ENCODE peak calls at places on chromosomes 12 and 14, in nine cellular contexts. F is IMR-90, O is HepG2, A is GM12878, Q is mesendoderm, C is GM23248, U is fibroblast of lung, K is SK-N-SH, I is neuronal stem cell. D is an unnamed sample.

GRCh38 chr12:55704824-55705780 is 2.6 kb downstream of the ITGA7 start:
- DNase-seq in F (no peak), O (peak), A (no peak), Q (no peak), C (no peak), U (no peak), K (no peak), I (no peak), D (no peak)

GRCh38 chr14:81990312-81990761 is 456.7 kb upstream of the SEL1L start:
- DNase-seq in F (peak), O (peak), A (peak), Q (peak), C (peak), U (peak), K (peak), I (peak), D (peak)

GRCh38 chr12:124940393-124941169 is 26.1 kb upstream of the UBC start:
- DNase-seq in F (peak), O (peak), A (peak), Q (peak), C (peak), U (peak), K (peak), I (peak), D (peak)

GRCh38 chr14:23103581-23103980 is 1.2 kb downstream of the CIROP start:
- DNase-seq in F (no peak), O (no peak), A (no peak), Q (no peak), C (no peak), U (no peak), K (no peak), I (no peak), D (no peak)

GRCh38 chr14:55645845-55646832 is 66.1 kb downstream of the KTN1 start:
- DNase-seq in F (no peak), O (no peak), A (no peak), Q (no peak), C (no peak), U (no peak), K (no peak), I (no peak), D (no peak)

GRCh38 chr12:107283652-107284051 is 190.3 kb upstream of the CRY1 start:
- DNase-seq in F (no peak), O (no peak), A (no peak), Q (no peak), C (no peak), U (no peak), K (no peak), I (no peak), D (no peak)

GRCh38 chr14:53542692-53543091 is 389.6 kb upstream of the DDHD1 start:
- DNase-seq in F (peak), O (peak), A (no peak), Q (no peak), C (no peak), U (peak), K (peak), I (no peak), D (peak)

GRCh38 chr14:101458536-101459391 is 102.5 kb upstream of the DIO3 start:
- DNase-seq in F (no peak), O (no peak), A (no peak), Q (peak), C (no peak), U (no peak), K (peak), I (peak), D (no peak)

GRCh38 chr12:48991247-48992050 is 7.7 kb downstream of the DDN start:
- DNase-seq in F (no peak), O (no peak), A (no peak), Q (no peak), C (no peak), U (no peak), K (no peak), I (no peak), D (no peak)

GRCh38 chr14:95500772-95501401 is 15.6 kb downstream of the SYNE3 start:
- DNase-seq in F (peak), O (no peak), A (no peak), Q (no peak), C (peak), U (peak), K (no peak), I (no peak), D (no peak)

GRCh38 chr12:19186722-19187661 is 57.5 kb downstream of the PLEKHA5 start:
- DNase-seq in F (peak), O (peak), A (no peak), Q (peak), C (peak), U (peak), K (peak), I (peak), D (peak)

GRCh38 chr14:101377069-101377468 is 184.2 kb upstream of the DIO3 start:
- DNase-seq in F (no peak), O (no peak), A (no peak), Q (no peak), C (no peak), U (no peak), K (no peak), I (no peak), D (no peak)

GRCh38 chr12:128951448-128951847 is 98.2 kb downstream of the GLT1D1 start:
- DNase-seq in F (no peak), O (no peak), A (no peak), Q (no peak), C (no peak), U (no peak), K (no peak), I (no peak), D (no peak)

GRCh38 chr14:99080306-99080705 is 191.7 kb downstream of the BCL11B start:
- DNase-seq in F (no peak), O (no peak), A (no peak), Q (no peak), C (no peak), U (no peak), K (no peak), I (no peak), D (no peak)

GRCh38 chr14:64292197-64292596 is 2.0 kb downstream of the ESR2 start:
- DNase-seq in F (no peak), O (no peak), A (no peak), Q (no peak), C (no peak), U (no peak), K (no peak), I (no peak), D (no peak)

GRCh38 chr14:56300495-56300894 is 182.3 kb downstream of the PELI2 start:
- DNase-seq in F (peak), O (no peak), A (no peak), Q (no peak), C (no peak), U (peak), K (no peak), I (no peak), D (no peak)

GRCh38 chr12:10160659-10161386 is 11.1 kb downstream of the OLR1 start:
- DNase-seq in F (no peak), O (no peak), A (no peak), Q (no peak), C (no peak), U (peak), K (no peak), I (no peak), D (no peak)

GRCh38 chr12:116236148-116236731 is 41.3 kb downstream of the MED13L start:
- DNase-seq in F (peak), O (peak), A (peak), Q (peak), C (peak), U (peak), K (peak), I (no peak), D (peak)

GRCh38 chr12:2631613-2632350 is 163.0 kb upstream of the FKBP4 start:
- DNase-seq in F (no peak), O (no peak), A (no peak), Q (no peak), C (no peak), U (no peak), K (no peak), I (no peak), D (no peak)
- H3K27ac ChIP-seq in F (no peak), O (no peak), A (no peak), Q (no peak), C (no peak), U (no peak), K (no peak), I (no peak), D (no peak)

GRCh38 chr12:41228066-41228820 is 40.1 kb downstream of the PDZRN4 start:
- DNase-seq in F (no peak), O (no peak), A (no peak), Q (no peak), C (no peak), U (no peak), K (no peak), I (no peak), D (no peak)

GRCh38 chr12:41224066-41224465 is 35.9 kb downstream of the PDZRN4 start:
- DNase-seq in F (no peak), O (no peak), A (no peak), Q (no peak), C (no peak), U (no peak), K (no peak), I (no peak), D (no peak)

GRCh38 chr12:41220931-41221330 is 32.8 kb downstream of the PDZRN4 start:
- DNase-seq in F (no peak), O (no peak), A (no peak), Q (no peak), C (no peak), U (no peak), K (no peak), I (no peak), D (no peak)

GRCh38 chr12:41225179-41225578 is 37.1 kb downstream of the PDZRN4 start:
- DNase-seq in F (no peak), O (no peak), A (no peak), Q (no peak), C (no peak), U (no peak), K (no peak), I (no peak), D (no peak)

DNA sequence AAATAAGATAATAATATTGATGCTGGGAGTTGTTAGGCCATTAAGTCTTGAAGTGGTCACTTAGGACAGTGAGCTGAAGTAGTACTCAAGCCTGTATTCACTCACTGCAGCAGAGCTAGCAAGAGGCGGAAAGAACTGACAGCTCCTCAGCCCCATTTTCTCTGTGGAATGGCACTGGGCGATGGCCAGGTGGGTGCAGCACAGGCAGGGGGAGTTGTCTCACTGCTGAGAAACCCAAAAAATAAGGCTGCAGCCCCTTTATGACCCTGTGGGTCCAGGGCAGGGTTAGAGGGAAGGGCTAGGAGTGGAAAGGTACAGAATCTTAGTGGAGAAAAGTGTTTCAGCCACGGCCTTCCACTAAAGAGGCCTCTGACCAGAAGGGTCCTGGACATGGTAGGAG is 35.5 kb downstream of the PDZRN4 start:
- DNase-seq in F (no peak), O (no peak), A (no peak), Q (no peak), C (no peak), U (no peak), K (no peak), I (no peak), D (no peak)
- H3K9ac ChIP-seq in F (no peak), O (no peak), A (no peak), Q (no peak), C (no peak), U (no peak), K (no peak), I (no peak), D (no peak)

DNA sequence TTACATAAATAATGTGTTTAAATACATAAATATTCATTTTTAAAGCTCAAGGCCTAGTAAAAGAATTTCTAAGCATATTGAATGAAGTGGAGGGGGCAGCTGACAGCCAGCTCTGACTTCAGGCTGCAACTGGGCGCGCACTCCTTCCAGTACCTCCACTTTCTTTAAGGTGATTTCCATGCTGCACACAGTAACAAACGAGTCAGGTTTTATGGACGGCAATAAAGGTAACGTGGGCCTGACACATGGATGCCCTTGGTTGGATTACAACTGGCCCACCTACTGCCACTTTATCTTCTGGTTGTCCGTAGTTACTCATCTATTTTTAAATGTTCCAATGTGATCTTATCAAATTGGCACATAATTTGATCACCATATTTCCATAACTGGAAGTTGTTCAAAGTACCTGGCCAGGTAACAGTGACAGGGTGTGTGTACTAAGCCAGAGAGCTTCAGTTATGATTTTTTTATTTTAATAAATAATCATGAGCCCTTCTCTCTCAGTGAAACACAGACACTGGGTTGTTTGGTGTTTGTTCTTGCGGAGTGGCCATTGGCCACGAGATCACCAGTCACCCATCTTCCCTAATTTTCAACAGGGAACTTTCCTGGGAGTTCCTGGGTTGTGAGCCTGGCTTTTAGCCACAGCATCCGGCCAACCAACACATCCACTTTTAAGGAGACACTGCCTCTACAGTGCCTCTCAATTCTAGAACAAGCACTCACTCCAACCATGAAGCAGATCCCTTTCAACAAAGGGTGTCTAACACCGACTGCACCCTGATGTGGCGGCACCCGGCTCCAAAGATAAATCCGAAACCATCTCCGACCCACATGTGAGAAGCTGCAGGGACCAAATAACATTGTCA is 50.2 kb downstream of the FOXN3 start:
- DNase-seq in F (no peak), O (no peak), A (no peak), Q (no peak), C (no peak), U (no peak), K (no peak), I (no peak), D (no peak)
- H3K4me3 ChIP-seq in F (no peak), O (no peak), A (no peak), Q (no peak), C (no peak), U (no peak), K (no peak), I (no peak), D (no peak)

DNA sequence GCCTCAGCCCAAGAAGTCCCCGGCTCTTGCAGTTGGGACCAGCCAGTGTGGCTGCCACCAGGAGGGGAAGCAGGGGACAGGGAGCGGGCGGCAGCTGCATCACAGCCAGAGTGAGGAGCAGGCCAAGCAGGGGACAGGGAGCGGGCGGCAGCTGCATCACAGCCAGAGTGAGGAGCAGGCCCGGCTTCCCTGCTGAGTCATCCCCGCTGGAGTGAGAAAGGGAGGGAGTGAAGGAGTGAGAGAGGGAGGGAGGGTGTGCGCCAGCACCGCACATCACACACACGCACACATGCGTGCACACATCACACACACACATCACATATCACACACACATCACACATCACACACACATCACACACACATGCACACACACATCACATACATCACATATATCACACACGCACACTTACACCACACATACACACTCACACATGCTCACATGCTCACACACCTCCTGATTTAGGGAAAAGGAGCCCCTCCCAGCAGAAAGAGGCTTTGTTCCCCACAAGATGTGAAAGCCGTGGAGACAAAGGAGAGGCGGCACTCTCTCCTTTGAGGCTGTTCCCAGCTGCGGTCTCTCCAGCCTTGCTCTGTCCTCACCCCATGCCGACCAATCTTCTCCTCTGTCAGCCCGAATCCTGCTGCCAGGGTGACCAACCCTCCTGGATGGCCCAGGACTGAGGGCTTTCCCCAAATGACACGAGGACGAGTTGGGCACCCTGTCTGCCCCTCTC is 16.8 kb upstream of the ZDHHC22 start:
- DNase-seq in F (peak), O (no peak), A (no peak), Q (peak), C (peak), U (peak), K (peak), I (peak), D (no peak)
- H3K27ac ChIP-seq in F (no peak), O (no peak), A (no peak), Q (no peak), C (no peak), U (no peak), K (peak), I (peak), D (no peak)

GRCh38 chr12:108424026-108424425 is 84.9 kb upstream of the CMKLR1 start:
- DNase-seq in F (no peak), O (no peak), A (no peak), Q (peak), C (no peak), U (no peak), K (no peak), I (no peak), D (no peak)
- H3K9ac ChIP-seq in F (no peak), O (no peak), A (no peak), Q (no peak), C (no peak), U (no peak), K (no peak), I (no peak), D (no peak)

DNA sequence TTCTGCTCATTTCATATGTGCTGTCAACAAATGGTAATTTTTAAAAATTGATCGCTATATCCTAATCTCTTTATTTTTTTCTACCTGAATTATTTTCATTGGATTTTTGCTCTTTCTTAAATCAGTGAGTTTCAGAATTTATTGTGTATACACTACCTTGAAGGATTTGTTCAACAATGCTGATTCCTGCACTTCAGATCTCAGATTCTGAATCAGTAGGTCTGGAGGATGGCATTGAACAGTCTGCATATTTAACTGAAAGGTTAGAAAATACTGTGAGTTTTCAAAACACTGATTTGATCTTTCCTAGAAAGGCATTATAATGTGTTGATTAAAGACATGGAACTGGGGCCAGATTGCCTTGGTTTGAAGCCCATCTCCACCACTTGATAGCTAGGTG is 1.6 kb downstream of the G2E3 start:
- DNase-seq in F (no peak), O (no peak), A (no peak), Q (no peak), C (no peak), U (no peak), K (no peak), I (no peak), D (no peak)
- H3K4me3 ChIP-seq in F (peak), O (peak), A (peak), Q (peak), C (peak), U (peak), K (peak), I (peak), D (peak)

DNA sequence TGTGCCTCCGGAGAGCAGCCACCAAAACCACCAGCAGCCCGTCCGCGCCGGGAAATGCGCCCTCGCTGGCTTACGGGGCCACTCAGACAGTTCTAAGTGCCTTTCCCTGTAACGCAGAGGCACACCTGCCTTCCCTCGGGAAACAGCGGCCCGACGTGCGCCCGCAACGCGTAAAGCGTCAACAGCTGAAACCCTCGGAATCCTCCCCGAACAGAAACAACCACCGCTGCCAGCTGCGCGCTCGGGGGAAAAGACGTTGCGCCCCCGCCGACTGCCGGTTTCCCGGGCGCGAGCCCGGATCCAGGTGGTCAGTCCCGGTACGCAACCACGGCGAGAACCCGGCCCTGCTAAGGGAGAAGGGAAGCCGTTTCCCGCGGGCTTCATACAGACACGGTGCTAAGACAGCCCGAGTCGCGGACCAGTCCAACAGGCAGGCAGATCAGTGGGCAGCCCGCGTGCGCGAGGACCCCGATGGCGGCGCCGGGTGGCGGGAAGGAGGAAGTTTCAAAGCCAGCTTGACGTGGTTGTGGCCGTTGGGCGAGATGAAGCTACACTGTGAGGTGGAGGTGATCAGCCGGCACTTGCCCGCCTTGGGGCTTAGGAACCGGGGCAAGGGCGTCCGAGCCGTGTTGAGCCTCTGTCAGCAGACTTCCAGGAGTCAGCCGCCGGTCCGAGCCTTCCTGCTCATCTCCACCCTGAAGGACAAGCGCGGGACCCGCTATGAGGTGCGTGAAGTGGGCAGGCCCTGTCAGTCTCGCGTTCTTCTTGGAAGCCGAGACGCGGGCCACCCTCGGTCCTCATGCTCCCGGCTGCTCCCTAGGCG is at the start of gene LRR1:
- DNase-seq in F (peak), O (peak), A (peak), Q (peak), C (peak), U (peak), K (peak), I (peak), D (no peak)
- H3K27ac ChIP-seq in F (peak), O (peak), A (peak), Q (peak), C (peak), U (peak), K (peak), I (peak), D (peak)